ENCODE peak calls at places on chromosomes 6 and 20, in seven cellular contexts. U is stimulated activated CD8-positive, alpha-beta memory T cell treated with anti-CD3 and anti-CD28 coated beads, Interleukin-2, amount 100 ng/mL, for 48 hours; X is SHP77; K is ELF-1; L is GM18507; M is EL; Q is cardiac muscle cell. J is an unnamed sample.
A peak's percentile ranks its signal among the peaks of the same experiment; 100 is the strongest.

GRCh38 chr6:158854214-158855101 is 35.3 kb upstream of the EZR start:
- DNase-seq in Q (no peak), X (no peak), M (peak; percentile 74), K (peak; percentile 53), L (no peak), U (no peak), J (no peak)

GRCh38 chr20:19735446-19735845 is 22.6 kb upstream of the RIN2 start:
- DNase-seq in U (no peak), K (peak; percentile 43), M (peak; percentile 86), L (no peak), Q (no peak), X (peak; percentile 44), J (peak; percentile 54)

GRCh38 chr6:74091133-74091793 is 395.3 kb downstream of the CD109 start:
- DNase-seq in U (no peak), X (peak; percentile 54), L (no peak), K (peak; percentile 1), M (peak; percentile 47), Q (peak; percentile 58), J (no peak)

GRCh38 chr6:29742191-29742590 is 19.0 kb downstream of the HLA-F start:
- DNase-seq in X (no peak), Q (no peak), M (no peak), L (no peak), K (no peak), U (no peak), J (no peak)

GRCh38 chr6:44237021-44237812 is 9.7 kb upstream of the HSP90AB1 start:
- DNase-seq in X (peak; percentile 92), Q (peak; percentile 65), L (no peak), K (peak; percentile 74), U (peak; percentile 72), M (peak; percentile 99), J (peak; percentile 85)

GRCh38 chr6:158387036-158387435 is 74.8 kb downstream of the TULP4 start:
- DNase-seq in X (no peak), Q (no peak), K (no peak), M (no peak), U (no peak), L (no peak), J (no peak)

GRCh38 chr6:157531169-157531985 is 150.4 kb downstream of the ZDHHC14 start:
- DNase-seq in L (no peak), Q (no peak), M (no peak), U (no peak), X (no peak), K (peak; percentile 81), J (no peak)

GRCh38 chr20:3106658-3107463 is 22.3 kb upstream of the AVP start:
- DNase-seq in X (peak; percentile 51), M (no peak), L (no peak), K (peak; percentile 81), U (no peak), Q (no peak), J (no peak)

GRCh38 chr6:106094261-106094963 is 8.3 kb downstream of the PRDM1 start:
- DNase-seq in M (peak; percentile 31), K (no peak), U (no peak), L (no peak), X (no peak), Q (no peak), J (no peak)

GRCh38 chr6:110944681-110945151 is 13.8 kb upstream of the GTF3C6 start:
- DNase-seq in M (peak; percentile 82), K (no peak), U (peak; percentile 6), Q (no peak), X (no peak), L (peak; percentile 50), J (no peak)

GRCh38 chr6:125748534-125749111 is 809 bp upstream of the HEY2 start:
- DNase-seq in U (no peak), Q (peak; percentile 35), L (no peak), X (no peak), M (peak; percentile 21), K (peak; percentile 59), J (no peak)